ENCODE peak calls at places on chromosomes 12 and 14, in six cellular contexts. I is naive thymus-derived CD4-positive, alpha-beta T cell; Y is DMS53; G is NCI-H1048; X is NCI-H1694 treated with DMSO at 0.1 percent for 48 hours; E is CD8-positive, alpha-beta memory T cell. R is an unnamed sample.
A peak's percentile ranks its signal among the peaks of the same experiment; 100 is the strongest.

GRCh38 chr12:46523446-46523845 is 150.9 kb upstream of the SLC38A2 start:
- DNase-seq in I (no peak), E (no peak), Y (no peak), G (no peak), X (no peak), R (no peak)

GRCh38 chr12:48032597-48032996 is 28.3 kb upstream of the COL2A1 start:
- DNase-seq in Y (no peak), G (no peak), X (no peak), E (no peak), I (no peak), R (no peak)

GRCh38 chr14:68257969-68258368 is 438.4 kb downstream of the RAD51B start:
- DNase-seq in G (no peak), I (no peak), E (no peak), Y (no peak), X (no peak), R (no peak)

GRCh38 chr14:22791302-22791701 is 23.9 kb downstream of the SLC7A7 start:
- DNase-seq in G (no peak), X (no peak), I (no peak), E (no peak), Y (no peak), R (no peak)

GRCh38 chr12:109770861-109771670 is 57.4 kb downstream of the FAM222A start:
- DNase-seq in G (no peak), Y (no peak), E (no peak), I (no peak), X (no peak), R (no peak)

GRCh38 chr14:50920482-50921225 is 23.6 kb downstream of the PYGL start:
- DNase-seq in X (no peak), I (no peak), Y (no peak), E (no peak), G (no peak), R (no peak)

GRCh38 chr12:790253-790563 is 37.8 kb downstream of the WNK1 start:
- DNase-seq in X (no peak), I (no peak), G (no peak), Y (no peak), E (no peak), R (no peak)

GRCh38 chr12:44571031-44571550 is 305.0 kb downstream of the NELL2 start:
- DNase-seq in X (no peak), I (no peak), Y (peak; percentile 77), G (no peak), E (no peak), R (no peak)

GRCh38 chr14:96130854-96131253 is 73.8 kb upstream of the BDKRB2 start:
- DNase-seq in Y (no peak), E (no peak), X (no peak), G (no peak), I (no peak), R (no peak)

GRCh38 chr12:6960291-6961277 is 9.4 kb downstream of the PTPN6 start:
- DNase-seq in Y (peak; percentile 77), X (no peak), E (peak; percentile 64), G (no peak), I (no peak), R (no peak)

GRCh38 chr12:106580671-106581508 is 1.9 kb upstream of the RFX4 start:
- DNase-seq in G (no peak), I (no peak), Y (peak; percentile 66), X (no peak), E (no peak), R (no peak)

GRCh38 chr14:74377976-74378690 is 29.9 kb downstream of the VRTN start:
- DNase-seq in Y (no peak), E (no peak), I (no peak), G (no peak), X (no peak), R (no peak)

GRCh38 chr12:123787466-123787865 is 25.4 kb downstream of the DNAH10 start:
- DNase-seq in E (no peak), X (no peak), I (no peak), Y (peak; percentile 75), G (no peak), R (no peak)

GRCh38 chr14:69087061-69087461 is 65.9 kb downstream of the DCAF5 start:
- DNase-seq in X (no peak), G (no peak), Y (no peak), I (no peak), E (no peak), R (no peak)

GRCh38 chr12:104952816-104953215 is 5.3 kb downstream of the SLC41A2 start:
- DNase-seq in Y (no peak), E (no peak), I (no peak), X (no peak), G (no peak), R (no peak)

GRCh38 chr14:73227812-73228781 is 9.2 kb upstream of the PAPLN start:
- DNase-seq in I (no peak), E (no peak), G (no peak), X (peak; percentile 96), Y (no peak), R (no peak)

GRCh38 chr14:56004807-56005579 is 113.2 kb upstream of the PELI2 start:
- DNase-seq in E (no peak), X (no peak), G (no peak), Y (peak; percentile 6), I (peak; percentile 24), R (no peak)

GRCh38 chr12:106956048-106956935 is 585 bp downstream of the TMEM263 start:
- DNase-seq in G (peak; percentile 19), Y (peak; percentile 90), E (peak; percentile 78), X (peak; percentile 53), I (peak; percentile 63), R (peak; percentile 38)

GRCh38 chr14:75636100-75636692 is 24.5 kb downstream of the ERG28 start:
- DNase-seq in G (no peak), Y (no peak), X (peak; percentile 81), I (no peak), E (no peak), R (no peak)

GRCh38 chr14:22391908-22392307 is 197.1 kb downstream of the DAD1 start:
- DNase-seq in I (no peak), Y (peak; percentile 71), G (no peak), E (no peak), X (peak; percentile 5), R (peak; percentile 44)

GRCh38 chr14:40485688-40486087 is 1053.5 kb upstream of the FBXO33 start:
- DNase-seq in X (no peak), I (no peak), Y (no peak), E (no peak), G (no peak), R (no peak)

GRCh38 chr12:12384601-12385321 is 27.9 kb downstream of the BORCS5 start:
- DNase-seq in Y (no peak), X (no peak), E (peak; percentile 77), I (no peak), G (no peak), R (no peak)

GRCh38 chr12:29807125-29807524 is 23.4 kb upstream of the TMTC1 start:
- DNase-seq in I (no peak), X (no peak), G (no peak), E (no peak), Y (no peak), R (no peak)

GRCh38 chr14:84445486-84445885 is 1084.5 kb upstream of the FLRT2 start:
- DNase-seq in E (no peak), G (no peak), X (no peak), Y (no peak), I (no peak), R (no peak)

GRCh38 chr12:112183141-112183581 is 57.8 kb downstream of the TRAFD1 start:
- DNase-seq in G (no peak), Y (no peak), X (no peak), I (no peak), E (no peak), R (no peak)

GRCh38 chr12:123897221-123897620 is 75.4 kb downstream of the CCDC92 start:
- DNase-seq in Y (no peak), I (no peak), X (no peak), G (no peak), E (no peak), R (no peak)

GRCh38 chr12:104609083-104609844 is 152.5 kb downstream of the CHST11 start:
- DNase-seq in X (no peak), Y (no peak), G (no peak), E (no peak), I (no peak), R (no peak)

GRCh38 chr14:67428501-67429031 is 16.6 kb upstream of the PLEK2 start:
- DNase-seq in G (no peak), Y (no peak), E (no peak), X (no peak), I (no peak), R (no peak)

GRCh38 chr12:11171953-11172675 is 1.1 kb downstream of the SMIM10L1 start:
- DNase-seq in Y (peak; percentile 64), I (no peak), G (no peak), E (no peak), X (peak; percentile 77), R (no peak)

GRCh38 chr14:23078692-23079116 is 16.2 kb downstream of the ACIN1 start:
- DNase-seq in G (no peak), Y (no peak), E (no peak), X (no peak), I (no peak), R (no peak)

GRCh38 chr12:94190623-94191022 is 42.2 kb downstream of the PLXNC1 start:
- DNase-seq in X (no peak), G (no peak), E (no peak), I (no peak), Y (no peak), R (no peak)

GRCh38 chr14:91284146-91284790 is 39.8 kb upstream of the GPR68 start:
- DNase-seq in Y (no peak), I (no peak), E (no peak), G (no peak), X (no peak), R (no peak)